ENCODE peak calls at places on chromosomes 1 and 21, in nine cellular contexts. A is stimulated activated naive CD8-positive, alpha-beta T cell treated with anti-CD3 and anti-CD28 coated beads, Interleukin-15, amount 100 ng/mL, for 72 hours; L is HT1080; V is activated naive CD8-positive, alpha-beta T cell treated with anti-CD3 and anti-CD28 coated beads, Interleukin-2, amount 10 ng/mL, durations not matched to agents 7 days and 5 days; M is iris pigment epithelial cell; O is AML-193; W is NCI-H82; R is stomach; Y is AG20443. D is an unnamed sample.

GRCh38 chr1:42913426-42914091 is 45.1 kb downstream of the SLC2A1 start:
- DNase-seq in V (no peak), W (peak; percentile 80), O (peak; percentile 71), M (peak; percentile 86), R (peak; percentile 52), Y (peak; percentile 79), L (peak; percentile 70), A (peak; percentile 61), D (peak; percentile 68)

GRCh38 chr1:204493145-204493881 is 1.3 kb downstream of the PIK3C2B start:
- DNase-seq in A (no peak), L (peak; percentile 35), W (peak; percentile 47), O (no peak), Y (peak; percentile 83), V (peak; percentile 56), R (peak; percentile 91), M (peak; percentile 49), D (peak; percentile 78)

GRCh38 chr1:179337343-179337742 is 28.4 kb upstream of the AXDND1 start:
- DNase-seq in R (no peak), A (no peak), W (no peak), L (no peak), V (no peak), O (no peak), Y (no peak), M (no peak), D (no peak)

GRCh38 chr1:228737613-228738012 is 2.3 kb downstream of the RHOU start:
- DNase-seq in L (no peak), W (no peak), O (no peak), A (no peak), R (no peak), V (no peak), Y (no peak), M (no peak), D (no peak)

GRCh38 chr1:20486457-20487235 is 636 bp upstream of the CAMK2N1 start:
- DNase-seq in O (no peak), V (peak; percentile 40), A (no peak), M (peak; percentile 43), L (peak; percentile 28), Y (peak; percentile 69), R (peak; percentile 53), W (peak; percentile 85), D (no peak)

GRCh38 chr21:39009587-39010225 is 173.5 kb downstream of the PSMG1 start:
- DNase-seq in R (no peak), V (no peak), O (no peak), M (no peak), L (no peak), Y (no peak), A (no peak), W (no peak), D (no peak)

GRCh38 chr1:9453375-9454093 is 85.7 kb upstream of the SLC25A33 start:
- DNase-seq in A (no peak), Y (no peak), O (no peak), V (no peak), L (no peak), R (no peak), W (peak; percentile 98), M (no peak), D (no peak)

GRCh38 chr1:7705048-7705907 is 65.8 kb upstream of the VAMP3 start:
- DNase-seq in M (no peak), Y (no peak), W (peak; percentile 31), R (peak; percentile 38), O (no peak), L (no peak), V (peak; percentile 47), A (no peak), D (no peak)

GRCh38 chr1:42684139-42684538 is 1.9 kb downstream of the YBX1 start:
- DNase-seq in V (no peak), Y (no peak), M (peak; percentile 31), R (no peak), O (no peak), A (no peak), L (peak; percentile 39), W (peak; percentile 73), D (no peak)

GRCh38 chr1:58783993-58784757 is at the start of gene JUN:
- DNase-seq in V (peak; percentile 93), L (peak; percentile 100), A (peak; percentile 97), M (peak; percentile 100), R (peak; percentile 99), O (peak; percentile 93), Y (peak; percentile 97), W (peak; percentile 100), D (peak; percentile 99)

GRCh38 chr1:46549697-46550681 is 1.5 kb downstream of the KNCN start:
- DNase-seq in V (peak; percentile 73), O (no peak), A (peak; percentile 42), M (peak; percentile 61), Y (peak; percentile 80), L (peak; percentile 39), R (no peak), W (peak; percentile 60), D (no peak)

GRCh38 chr1:113142791-113143190 is 69.8 kb downstream of the LRIG2 start:
- DNase-seq in M (peak; percentile 70), O (no peak), A (no peak), W (no peak), L (peak; percentile 32), R (no peak), V (no peak), Y (peak; percentile 62), D (no peak)

GRCh38 chr1:185533596-185533995 is 200.6 kb upstream of the HMCN1 start:
- DNase-seq in W (no peak), M (peak; percentile 49), Y (no peak), R (no peak), V (no peak), A (no peak), O (no peak), L (no peak), D (no peak)

GRCh38 chr1:116128669-116129068 is 17.5 kb downstream of the MAB21L3 start:
- DNase-seq in R (no peak), L (no peak), W (no peak), O (no peak), V (no peak), M (no peak), Y (no peak), A (peak; percentile 68), D (no peak)

GRCh38 chr21:16532841-16533240 is 803.1 kb downstream of the USP25 start:
- DNase-seq in Y (peak; percentile 26), A (no peak), O (no peak), V (no peak), M (peak; percentile 79), W (no peak), R (no peak), L (no peak), D (no peak)

GRCh38 chr1:220565670-220566069 is 37.7 kb downstream of the MARK1 start:
- DNase-seq in O (no peak), V (no peak), Y (no peak), A (no peak), L (no peak), W (peak; percentile 54), M (no peak), R (no peak), D (no peak)

GRCh38 chr1:23385119-23385621 is 15.5 kb upstream of the ZNF436 start:
- DNase-seq in O (no peak), R (no peak), A (no peak), L (no peak), W (no peak), M (no peak), Y (peak; percentile 38), V (no peak), D (no peak)

GRCh38 chr1:16324456-16324890 is 27.8 kb downstream of the FBXO42 start:
- DNase-seq in Y (peak; percentile 67), L (peak; percentile 78), A (no peak), R (no peak), V (no peak), O (no peak), W (no peak), M (peak; percentile 83), D (peak; percentile 44)

GRCh38 chr1:206050655-206051235 is 2.2 kb upstream of the RHEX start:
- DNase-seq in Y (no peak), A (peak; percentile 59), W (no peak), O (peak; percentile 88), M (peak; percentile 32), R (no peak), L (no peak), V (peak; percentile 48), D (no peak)

GRCh38 chr1:222941425-222941824 is 126.6 kb downstream of the DISP1 start:
- DNase-seq in L (no peak), O (no peak), A (no peak), Y (no peak), W (no peak), R (no peak), M (no peak), V (no peak), D (no peak)

GRCh38 chr1:66533804-66534745 is at the start of gene SGIP1:
- DNase-seq in W (peak; percentile 95), O (no peak), Y (peak; percentile 87), V (no peak), L (no peak), A (peak; percentile 7), R (peak; percentile 46), M (peak; percentile 91), D (no peak)

GRCh38 chr1:180951881-180952656 is 39.4 kb downstream of the KIAA1614 start:
- DNase-seq in L (no peak), W (no peak), V (no peak), O (no peak), M (no peak), A (no peak), Y (no peak), R (no peak), D (no peak)

GRCh38 chr1:67524143-67525052 is 94.2 kb upstream of the SERBP1 start:
- DNase-seq in V (no peak), A (no peak), R (no peak), W (no peak), Y (peak; percentile 46), M (no peak), L (peak; percentile 26), O (no peak), D (no peak)

GRCh38 chr1:156230102-156230501 is 11.9 kb upstream of the BGLAP start:
- DNase-seq in L (no peak), O (no peak), A (no peak), W (no peak), Y (no peak), M (no peak), R (no peak), V (no peak), D (no peak)

GRCh38 chr1:173149887-173150286 is 57.2 kb downstream of the TNFSF4 start:
- DNase-seq in M (peak; percentile 98), A (no peak), O (peak; percentile 36), W (no peak), V (no peak), R (no peak), L (peak; percentile 45), Y (peak; percentile 78), D (peak; percentile 62)

GRCh38 chr1:115136706-115137105 is 47.4 kb upstream of the TSPAN2 start:
- DNase-seq in R (no peak), L (no peak), O (no peak), A (no peak), V (no peak), W (no peak), Y (no peak), M (no peak), D (no peak)

GRCh38 chr1:180923024-180923841 is 10.5 kb downstream of the KIAA1614 start:
- DNase-seq in L (peak; percentile 17), A (no peak), V (no peak), R (no peak), W (peak; percentile 96), Y (peak; percentile 42), M (peak; percentile 33), O (no peak), D (no peak)

GRCh38 chr1:25844485-25845337 is 14.5 kb downstream of the AUNIP start:
- DNase-seq in R (no peak), Y (no peak), M (no peak), W (no peak), O (peak; percentile 26), V (no peak), A (no peak), L (no peak), D (no peak)

GRCh38 chr1:234573711-234574299 is 36.2 kb downstream of the IRF2BP2 start:
- DNase-seq in Y (peak; percentile 17), V (no peak), M (peak; percentile 42), W (no peak), R (no peak), A (no peak), O (peak; percentile 9), L (no peak), D (no peak)

GRCh38 chr1:221439734-221440436 is 302.0 kb downstream of the DUSP10 start:
- DNase-seq in A (peak; percentile 30), M (peak; percentile 98), L (peak; percentile 99), V (no peak), Y (peak; percentile 70), R (no peak), O (no peak), W (no peak), D (no peak)

GRCh38 chr1:11293856-11294255 is 20.9 kb downstream of the UBIAD1 start:
- DNase-seq in A (no peak), W (no peak), Y (no peak), V (no peak), L (no peak), M (no peak), O (no peak), R (no peak), D (no peak)